ENCODE peak calls at places on chromosomes 13 and 19, in eight cellular contexts. E is cardiac muscle cell, V is A549, F is upper lobe of right lung, U is uterus, R is HCT116, Z is GM23248, B is right lobe of liver. W is an unnamed sample.

GRCh38 chr13:23496255-23496654 is 62.8 kb upstream of the SACS start:
- DNase-seq in E (no peak), V (no peak), F (no peak), U (no peak), R (no peak), Z (no peak), B (no peak), W (no peak)

GRCh38 chr13:110628477-110628793 is 13.1 kb downstream of the NAXD start:
- DNase-seq in E (no peak), V (no peak), F (no peak), U (peak; percentile 62), R (no peak), Z (no peak), B (no peak), W (no peak)

GRCh38 chr13:95643471-95643813 is 1.1 kb downstream of the DZIP1 start:
- DNase-seq in E (peak; percentile 37), V (no peak), F (no peak), U (peak; percentile 23), R (no peak), Z (peak; percentile 58), B (no peak), W (no peak)

GRCh38 chr13:93218583-93218982 is 8.0 kb upstream of the GPC6 start:
- DNase-seq in E (no peak), V (no peak), F (no peak), U (no peak), R (no peak), Z (peak; percentile 15), B (no peak), W (no peak)

GRCh38 chr13:79435549-79435948 is 29.5 kb upstream of the RBM26 start:
- DNase-seq in E (no peak), V (no peak), F (no peak), U (no peak), R (no peak), Z (peak; percentile 83), B (no peak), W (no peak)

GRCh38 chr19:42276821-42277220 is 7.8 kb downstream of the CIC start:
- DNase-seq in E (no peak), V (no peak), F (no peak), U (no peak), R (no peak), Z (peak; percentile 77), B (no peak), W (no peak)

GRCh38 chr13:33931397-33931987 is 113.5 kb downstream of the RFC3 start:
- DNase-seq in E (peak; percentile 75), V (peak; percentile 1), F (no peak), U (no peak), R (peak; percentile 46), Z (peak; percentile 74), B (no peak), W (peak; percentile 73)

GRCh38 chr13:28475916-28476725 is 18.8 kb downstream of the FLT1 start:
- DNase-seq in E (no peak), V (no peak), F (no peak), U (no peak), R (peak; percentile 36), Z (peak; percentile 93), B (no peak), W (no peak)

GRCh38 chr19:15790096-15790495 is 2.6 kb downstream of the OR10H5 start:
- DNase-seq in E (no peak), V (no peak), F (no peak), U (no peak), R (no peak), Z (no peak), B (peak; percentile 46), W (no peak)

DNA sequence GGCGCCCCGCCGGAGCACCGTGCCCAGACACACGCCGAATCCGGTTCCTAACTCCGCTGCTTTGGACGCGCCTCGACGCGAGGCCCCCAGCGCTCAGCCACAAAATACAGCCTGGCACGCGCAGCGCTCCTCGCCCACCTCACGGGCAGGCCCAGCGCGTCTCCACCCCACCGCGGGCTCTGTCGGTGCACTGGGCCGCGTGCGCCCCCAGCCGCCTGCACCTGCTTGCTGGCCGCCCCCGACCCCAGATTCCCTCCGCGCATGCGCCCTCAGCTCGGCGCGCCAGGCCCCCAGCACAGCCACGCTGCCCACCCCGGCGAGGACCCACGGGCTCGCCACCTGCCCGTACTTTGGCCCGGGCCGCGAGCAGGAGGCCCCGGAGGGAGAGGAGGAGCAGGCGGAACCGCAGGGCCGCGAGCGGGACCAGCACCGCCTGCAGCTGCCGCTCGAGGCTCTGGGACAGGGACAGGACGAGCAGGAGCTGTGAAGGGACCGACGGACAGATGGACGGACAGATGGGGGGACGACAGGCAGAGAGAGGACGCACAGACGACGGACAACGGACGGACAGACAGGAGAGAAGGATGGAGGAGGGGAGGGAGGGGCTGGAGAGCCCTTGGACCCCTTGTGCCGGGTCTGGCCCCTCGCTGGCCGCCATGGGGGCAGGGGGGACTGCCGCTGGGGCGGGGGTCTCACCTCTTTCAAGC is 5.4 kb downstream of the ANO8 start:
- DNase-seq in E (no peak), V (no peak), F (no peak), U (no peak), R (no peak), Z (no peak), B (no peak), W (no peak)
- H3K4me3 ChIP-seq in E (no peak overlapping the region), V (no peak overlapping the region), F (peak overlapping the region; percentile 47), U (no peak overlapping the region), R (peak overlapping the region; percentile 65), Z (no peak overlapping the region), B (no peak overlapping the region), W (no peak overlapping the region)

GRCh38 chr19:45056831-45057230 is 18.0 kb downstream of the CLASRP start:
- DNase-seq in E (no peak), V (no peak), F (no peak), U (no peak), R (no peak), Z (no peak), B (no peak), W (peak; percentile 44)
- H3K27ac ChIP-seq in E (no peak overlapping the region), V (no peak overlapping the region), F (no peak overlapping the region), U (no peak overlapping the region), R (no peak overlapping the region), Z (no peak overlapping the region), B (no peak overlapping the region), W (peak overlapping the region; percentile 43)

GRCh38 chr19:9507285-9507684 is 8.9 kb upstream of the ZNF560 start:
- DNase-seq in E (no peak), V (no peak), F (no peak), U (no peak), R (no peak), Z (no peak), B (no peak), W (no peak)
- H3K9me3 ChIP-seq in E (no peaks in the 10 kb centered on the region), V (no peaks in the 10 kb centered on the region), F (peaks cover 31% of the 10 kb centered on the region), U (peaks cover 11% of the 10 kb centered on the region), R (peaks cover 3% of the 10 kb centered on the region), Z (no peaks in the 10 kb centered on the region), B (peaks cover 8% of the 10 kb centered on the region), W (peaks cover 7% of the 10 kb centered on the region)

GRCh38 chr19:6590458-6591319 is at the start of gene CD70:
- DNase-seq in E (peak; percentile 42), V (peak; percentile 69), F (no peak), U (no peak), R (no peak), Z (peak; percentile 38), B (no peak), W (peak; percentile 95)
- H3K4me3 ChIP-seq in E (peak within 1 kb of the TSS; percentile 14), V (peak within 1 kb of the TSS; percentile 51), F (peak within 1 kb of the TSS; percentile 21), U (no peak within 1 kb of the TSS), R (no peak within 1 kb of the TSS), Z (peak within 1 kb of the TSS; percentile 42), B (no peak within 1 kb of the TSS), W (peak within 1 kb of the TSS; percentile 76)

GRCh38 chr13:91133941-91134772 is 213.3 kb upstream of the MIR17HG start:
- DNase-seq in E (peak; percentile 70), V (peak; percentile 18), F (no peak), U (no peak), R (peak; percentile 45), Z (peak; percentile 70), B (no peak), W (peak; percentile 88)

GRCh38 chr13:91135949-91136348 is 211.5 kb upstream of the MIR17HG start:
- DNase-seq in E (no peak), V (no peak), F (no peak), U (no peak), R (no peak), Z (no peak), B (no peak), W (no peak)

GRCh38 chr13:91136806-91137205 is 210.7 kb upstream of the MIR17HG start:
- DNase-seq in E (no peak), V (no peak), F (no peak), U (no peak), R (no peak), Z (no peak), B (no peak), W (no peak)

GRCh38 chr13:91134773-91135124 is 212.7 kb upstream of the MIR17HG start:
- DNase-seq in E (no peak), V (no peak), F (no peak), U (no peak), R (no peak), Z (no peak), B (no peak), W (no peak)

DNA sequence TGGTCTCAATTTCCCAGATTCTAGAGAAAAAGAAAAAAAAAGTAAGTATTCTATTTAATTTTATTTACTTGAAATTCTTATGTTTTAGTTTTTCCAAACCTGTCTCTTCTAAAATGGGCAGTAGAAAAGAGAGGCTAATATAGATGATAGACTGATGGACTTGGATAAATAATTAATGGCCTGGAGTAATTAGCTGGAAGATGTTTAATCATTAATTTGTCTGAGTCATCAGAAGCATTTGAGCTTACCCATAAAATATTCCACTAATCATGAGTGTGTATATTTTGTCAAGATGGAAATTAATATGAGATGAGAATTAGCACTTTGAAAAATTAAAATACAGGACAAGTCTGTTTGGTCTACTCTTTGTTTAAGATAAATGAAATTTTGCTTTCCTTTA is 212.1 kb upstream of the MIR17HG start:
- DNase-seq in E (no peak), V (no peak), F (no peak), U (no peak), R (no peak), Z (no peak), B (no peak), W (no peak)
- H3K27ac ChIP-seq in E (no peak overlapping the region), V (no peak overlapping the region), F (no peak overlapping the region), U (no peak overlapping the region), R (no peak overlapping the region), Z (no peak overlapping the region), B (no peak overlapping the region), W (no peak overlapping the region)